ENCODE peak calls at places on chromosomes 3 and 15, in nine cellular contexts. One of them, this sample, is unnamed. For H3K4me1, the result is how much of the 10 kb centered on the place peaks cover.

GRCh38 chr15:58962662-58963565 is 24.5 kb upstream of the RNF111 start:
- DNase-seq in psoas muscle: no peak
- DNase-seq in left lung: no peak
- DNase-seq in tibial nerve: no peak
- DNase-seq in suprapubic skin: no peak
- DNase-seq in pancreas: no peak
- DNase-seq in Panc1: no peak
- DNase-seq in Peyer's patch: no peak
- DNase-seq in body of pancreas: no peak
- DNase-seq in this sample: no peak

GRCh38 chr3:78818161-78818985 is 949.4 kb downstream of the ROBO1 start:
- DNase-seq in psoas muscle: no peak
- DNase-seq in suprapubic skin: peak
- DNase-seq in pancreas: no peak
- DNase-seq in Panc1: no peak
- DNase-seq in left lung: no peak
- DNase-seq in body of pancreas: no peak
- DNase-seq in Peyer's patch: no peak
- DNase-seq in tibial nerve: no peak
- DNase-seq in this sample: no peak

GRCh38 chr3:44554626-44555592 is at the start of gene ZKSCAN7:
- DNase-seq in psoas muscle: peak
- DNase-seq in Panc1: no peak
- DNase-seq in tibial nerve: peak
- DNase-seq in Peyer's patch: peak
- DNase-seq in pancreas: peak
- DNase-seq in suprapubic skin: peak
- DNase-seq in left lung: peak
- DNase-seq in body of pancreas: peak
- DNase-seq in this sample: peak

GRCh38 chr3:158479051-158479450 is 91.9 kb upstream of the MLF1 start:
- DNase-seq in pancreas: no peak
- DNase-seq in Panc1: no peak
- DNase-seq in left lung: no peak
- DNase-seq in psoas muscle: no peak
- DNase-seq in Peyer's patch: no peak
- DNase-seq in suprapubic skin: no peak
- DNase-seq in tibial nerve: no peak
- DNase-seq in body of pancreas: no peak
- DNase-seq in this sample: no peak

GRCh38 chr15:41115652-41116115 is 396 bp downstream of the INO80 start:
- DNase-seq in suprapubic skin: peak
- DNase-seq in pancreas: peak
- DNase-seq in psoas muscle: peak
- DNase-seq in body of pancreas: peak
- DNase-seq in Peyer's patch: peak
- DNase-seq in tibial nerve: peak
- DNase-seq in Panc1: no peak
- DNase-seq in left lung: peak
- DNase-seq in this sample: peak

GRCh38 chr3:141087071-141087824 is 36.1 kb downstream of the SPSB4 start:
- DNase-seq in tibial nerve: no peak
- DNase-seq in Peyer's patch: no peak
- DNase-seq in psoas muscle: no peak
- DNase-seq in body of pancreas: no peak
- DNase-seq in suprapubic skin: no peak
- DNase-seq in left lung: no peak
- DNase-seq in pancreas: no peak
- DNase-seq in Panc1: no peak
- DNase-seq in this sample: no peak

GRCh38 chr3:71528816-71529215 is 54.7 kb downstream of the FOXP1 start:
- DNase-seq in left lung: no peak
- DNase-seq in body of pancreas: no peak
- DNase-seq in pancreas: no peak
- DNase-seq in suprapubic skin: no peak
- DNase-seq in Peyer's patch: no peak
- DNase-seq in tibial nerve: no peak
- DNase-seq in Panc1: no peak
- DNase-seq in psoas muscle: no peak
- DNase-seq in this sample: no peak

GRCh38 chr3:9730747-9731205 is 759 bp upstream of the BRPF1 start:
- DNase-seq in tibial nerve: no peak
- DNase-seq in psoas muscle: no peak
- DNase-seq in Panc1: no peak
- DNase-seq in suprapubic skin: no peak
- DNase-seq in body of pancreas: no peak
- DNase-seq in left lung: no peak
- DNase-seq in Peyer's patch: no peak
- DNase-seq in pancreas: no peak
- DNase-seq in this sample: no peak

GRCh38 chr3:32177702-32178198 is 60.7 kb upstream of the CMTM8 start:
- DNase-seq in Peyer's patch: peak
- DNase-seq in left lung: no peak
- DNase-seq in Panc1: peak
- DNase-seq in suprapubic skin: no peak
- DNase-seq in psoas muscle: no peak
- DNase-seq in body of pancreas: peak
- DNase-seq in pancreas: peak
- DNase-seq in tibial nerve: peak
- DNase-seq in this sample: no peak

GRCh38 chr15:68880382-68880781 is 49.9 kb upstream of the SPESP1 start:
- DNase-seq in suprapubic skin: no peak
- DNase-seq in pancreas: no peak
- DNase-seq in Panc1: no peak
- DNase-seq in psoas muscle: no peak
- DNase-seq in Peyer's patch: no peak
- DNase-seq in tibial nerve: no peak
- DNase-seq in left lung: no peak
- DNase-seq in body of pancreas: no peak
- DNase-seq in this sample: no peak

GRCh38 chr15:68871507-68871906 is 50.8 kb upstream of the ANP32A start:
- DNase-seq in tibial nerve: no peak
- DNase-seq in suprapubic skin: no peak
- DNase-seq in psoas muscle: no peak
- DNase-seq in Panc1: no peak
- DNase-seq in Peyer's patch: no peak
- DNase-seq in body of pancreas: no peak
- DNase-seq in left lung: no peak
- DNase-seq in pancreas: no peak
- DNase-seq in this sample: no peak

GRCh38 chr15:68874788-68875187 is 54.1 kb upstream of the ANP32A start:
- DNase-seq in body of pancreas: no peak
- DNase-seq in pancreas: no peak
- DNase-seq in Peyer's patch: no peak
- DNase-seq in suprapubic skin: no peak
- DNase-seq in left lung: no peak
- DNase-seq in psoas muscle: no peak
- DNase-seq in Panc1: no peak
- DNase-seq in tibial nerve: no peak
- DNase-seq in this sample: no peak

GRCh38 chr15:68877626-68878025 is 52.7 kb upstream of the SPESP1 start:
- DNase-seq in Peyer's patch: no peak
- DNase-seq in suprapubic skin: no peak
- DNase-seq in tibial nerve: no peak
- DNase-seq in pancreas: no peak
- DNase-seq in left lung: no peak
- DNase-seq in psoas muscle: no peak
- DNase-seq in Panc1: no peak
- DNase-seq in body of pancreas: no peak
- DNase-seq in this sample: no peak

DNA sequence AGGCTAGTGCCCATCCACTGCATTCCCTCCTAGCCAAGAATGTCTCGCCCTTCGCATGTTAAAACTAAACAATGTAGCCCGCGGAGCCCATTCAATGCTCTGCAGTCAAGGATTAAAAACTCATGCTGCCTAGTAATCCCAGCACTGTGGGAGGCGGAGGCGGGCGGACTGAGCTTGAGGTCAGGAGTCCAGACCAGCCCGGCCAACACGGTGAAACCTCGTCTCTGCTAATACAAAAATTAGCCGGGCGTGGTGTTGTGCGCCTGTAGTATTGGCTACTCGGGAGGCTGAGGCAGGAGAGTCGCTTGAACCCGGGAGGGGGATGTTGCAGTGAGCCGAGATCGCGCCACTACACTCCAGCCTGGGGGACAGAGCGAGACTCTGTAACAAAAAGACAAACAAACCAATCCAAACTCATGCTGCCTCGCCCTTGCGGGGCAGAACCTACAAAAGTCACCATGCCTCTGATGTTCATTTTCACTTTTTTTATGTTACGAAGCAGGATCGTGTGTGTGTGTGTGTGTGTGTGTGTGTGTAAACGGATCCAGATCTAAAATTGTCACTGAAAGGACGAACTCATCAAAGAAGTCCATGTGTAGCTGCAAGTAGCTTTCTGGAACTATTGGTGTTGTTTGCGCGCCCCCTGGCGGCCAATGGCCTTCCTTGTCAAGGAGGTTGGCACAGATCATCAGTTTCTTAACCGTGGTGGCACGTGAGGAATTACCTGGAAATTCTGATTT is 54.8 kb upstream of the SPESP1 start:
- DNase-seq in suprapubic skin: peak
- DNase-seq in psoas muscle: peak
- DNase-seq in pancreas: peak
- DNase-seq in tibial nerve: peak
- DNase-seq in Panc1: peak
- DNase-seq in left lung: peak
- DNase-seq in body of pancreas: peak
- DNase-seq in Peyer's patch: peak
- DNase-seq in this sample: peak
- H3K4me3 ChIP-seq in suprapubic skin: peak
- H3K4me3 ChIP-seq in psoas muscle: peak
- H3K4me3 ChIP-seq in pancreas: no peak
- H3K4me3 ChIP-seq in tibial nerve: peak
- H3K4me3 ChIP-seq in Panc1: peak
- H3K4me3 ChIP-seq in left lung: no peak
- H3K4me3 ChIP-seq in body of pancreas: no peak
- H3K4me3 ChIP-seq in Peyer's patch: peak
- H3K4me3 ChIP-seq in this sample: peak

GRCh38 chr3:30622047-30622545 is 15.7 kb downstream of the TGFBR2 start:
- DNase-seq in body of pancreas: no peak
- DNase-seq in pancreas: no peak
- DNase-seq in Panc1: no peak
- DNase-seq in psoas muscle: no peak
- DNase-seq in left lung: no peak
- DNase-seq in suprapubic skin: no peak
- DNase-seq in Peyer's patch: no peak
- DNase-seq in tibial nerve: no peak
- DNase-seq in this sample: no peak
- H3K4me1 ChIP-seq in body of pancreas: under half
- H3K4me1 ChIP-seq in pancreas: under half
- H3K4me1 ChIP-seq in Panc1: under half
- H3K4me1 ChIP-seq in psoas muscle: under half
- H3K4me1 ChIP-seq in left lung: half or more
- H3K4me1 ChIP-seq in suprapubic skin: half or more
- H3K4me1 ChIP-seq in Peyer's patch: under half
- H3K4me1 ChIP-seq in tibial nerve: under half
- H3K4me1 ChIP-seq in this sample: half or more

DNA sequence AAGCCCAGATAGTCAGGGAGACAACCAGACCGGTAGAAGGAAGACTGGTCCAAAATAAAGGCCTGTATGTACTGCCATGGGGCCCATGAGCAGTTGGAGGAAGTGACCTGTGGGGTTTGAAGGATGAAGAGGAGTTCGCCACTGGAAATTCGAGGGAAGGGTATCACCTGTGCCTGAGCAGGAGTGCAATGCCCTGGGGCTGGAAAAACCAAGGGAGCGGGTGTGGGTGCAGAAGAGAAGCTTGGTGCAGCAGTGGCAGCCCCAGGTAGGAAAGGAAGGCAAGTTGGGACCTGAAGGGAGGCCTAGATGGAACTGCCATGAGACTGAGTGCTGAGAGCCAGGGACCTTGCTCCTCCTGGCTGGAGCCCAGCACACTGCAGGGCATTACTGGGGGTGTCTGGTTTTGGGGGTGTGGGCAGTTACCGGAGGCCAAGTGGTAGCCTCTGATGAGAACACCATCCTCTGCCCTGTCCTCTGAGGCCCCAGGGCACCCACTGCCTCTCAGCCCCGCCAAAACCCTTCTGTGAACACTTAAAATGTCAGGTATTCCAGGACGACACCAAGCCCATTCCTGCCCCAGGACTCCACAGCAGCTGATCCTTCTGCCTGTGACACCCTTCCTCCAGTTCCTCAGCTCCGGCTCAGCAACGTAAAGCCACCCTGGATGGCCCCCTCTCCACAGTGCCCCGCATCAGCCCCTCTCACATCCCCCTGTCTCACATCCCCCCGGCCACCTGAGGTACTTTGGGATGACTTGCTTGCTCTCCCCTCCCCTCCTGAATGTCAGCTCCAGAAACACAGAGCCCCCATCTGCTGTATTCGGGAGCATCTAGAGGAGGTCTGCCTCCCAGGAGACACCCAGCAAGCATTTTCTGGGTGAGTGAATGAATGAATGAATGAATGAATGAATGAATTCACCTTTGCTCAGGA is 42.9 kb downstream of the WNT7A start:
- DNase-seq in psoas muscle: no peak
- DNase-seq in body of pancreas: no peak
- DNase-seq in suprapubic skin: no peak
- DNase-seq in pancreas: no peak
- DNase-seq in Panc1: no peak
- DNase-seq in Peyer's patch: no peak
- DNase-seq in tibial nerve: no peak
- DNase-seq in left lung: no peak
- DNase-seq in this sample: no peak
- TF ChIP-seq CTCF in psoas muscle: no peak
- TF ChIP-seq CTCF in body of pancreas: no peak
- TF ChIP-seq CTCF in suprapubic skin: no peak
- TF ChIP-seq CTCF in pancreas: no peak
- TF ChIP-seq CTCF in Panc1: no peak
- TF ChIP-seq CTCF in Peyer's patch: no peak
- TF ChIP-seq CTCF in tibial nerve: no peak
- TF ChIP-seq CTCF in left lung: no peak
- TF ChIP-seq CTCF in this sample: no peak

GRCh38 chr15:75019916-75020315 is 3.5 kb upstream of the PPCDC start:
- DNase-seq in suprapubic skin: no peak
- DNase-seq in Peyer's patch: no peak
- DNase-seq in Panc1: no peak
- DNase-seq in body of pancreas: no peak
- DNase-seq in left lung: no peak
- DNase-seq in pancreas: no peak
- DNase-seq in psoas muscle: no peak
- DNase-seq in tibial nerve: no peak
- DNase-seq in this sample: no peak

GRCh38 chr15:75024102-75024636 is 779 bp downstream of the PPCDC start:
- DNase-seq in body of pancreas: peak
- DNase-seq in Peyer's patch: no peak
- DNase-seq in pancreas: peak
- DNase-seq in psoas muscle: no peak
- DNase-seq in Panc1: no peak
- DNase-seq in tibial nerve: peak
- DNase-seq in left lung: no peak
- DNase-seq in suprapubic skin: no peak
- DNase-seq in this sample: no peak

GRCh38 chr15:75023194-75024101 is at the start of gene PPCDC:
- DNase-seq in Panc1: peak
- DNase-seq in tibial nerve: peak
- DNase-seq in body of pancreas: peak
- DNase-seq in left lung: peak
- DNase-seq in Peyer's patch: peak
- DNase-seq in suprapubic skin: peak
- DNase-seq in psoas muscle: peak
- DNase-seq in pancreas: peak
- DNase-seq in this sample: peak

GRCh38 chr15:75025102-75025501 is 1.7 kb downstream of the PPCDC start:
- DNase-seq in suprapubic skin: no peak
- DNase-seq in psoas muscle: no peak
- DNase-seq in Peyer's patch: no peak
- DNase-seq in left lung: no peak
- DNase-seq in tibial nerve: no peak
- DNase-seq in pancreas: no peak
- DNase-seq in Panc1: no peak
- DNase-seq in body of pancreas: no peak
- DNase-seq in this sample: no peak

GRCh38 chr15:75022808-75023193 is 589 bp upstream of the PPCDC start:
- DNase-seq in body of pancreas: no peak
- DNase-seq in suprapubic skin: no peak
- DNase-seq in Peyer's patch: no peak
- DNase-seq in left lung: no peak
- DNase-seq in Panc1: no peak
- DNase-seq in tibial nerve: no peak
- DNase-seq in psoas muscle: no peak
- DNase-seq in pancreas: no peak
- DNase-seq in this sample: no peak
- H3K4me3 ChIP-seq in body of pancreas: no peak
- H3K4me3 ChIP-seq in suprapubic skin: no peak
- H3K4me3 ChIP-seq in Peyer's patch: no peak
- H3K4me3 ChIP-seq in left lung: no peak
- H3K4me3 ChIP-seq in Panc1: no peak
- H3K4me3 ChIP-seq in tibial nerve: no peak
- H3K4me3 ChIP-seq in psoas muscle: no peak
- H3K4me3 ChIP-seq in pancreas: no peak
- H3K4me3 ChIP-seq in this sample: no peak

This sample was measured in lower lobe of right lung.